ENCODE peak calls at places on chromosomes 3 and 15, in nine cellular contexts. M is frontal cortex; E is naive thymus-derived CD4-positive, alpha-beta T cell; Y is cerebellum; L is effector memory CD4-positive, alpha-beta T cell; V is NCI-H345; W is stimulated activated CD8-positive, alpha-beta memory T cell treated with anti-CD3 and anti-CD28 coated beads, Interleukin-2, amount 100 ng/mL, for 48 hours; D is NCI-H460; T is NCI-H2081. B is an unnamed sample.

GRCh38 chr3:100756441-100756840 is 47.1 kb downstream of the TFG start:
- DNase-seq in M (no peak), E (no peak), Y (peak; percentile 52), L (no peak), V (no peak), W (no peak), D (no peak), T (no peak), B (no peak)

GRCh38 chr3:156449712-156450574 is 105.0 kb downstream of the SSR3 start:
- DNase-seq in M (peak; percentile 12), E (no peak), Y (peak; percentile 32), L (no peak), V (peak; percentile 10), W (no peak), D (peak; percentile 17), T (peak; percentile 41), B (peak; percentile 19)

GRCh38 chr15:67082007-67082536 is 16.7 kb downstream of the SMAD3 start:
- DNase-seq in M (no peak), E (peak; percentile 70), Y (no peak), L (peak; percentile 53), V (no peak), W (no peak), D (no peak), T (no peak), B (no peak)

GRCh38 chr15:85726446-85726845 is 68.3 kb downstream of the KLHL25 start:
- DNase-seq in M (no peak), E (no peak), Y (no peak), L (no peak), V (no peak), W (no peak), D (no peak), T (no peak), B (no peak)

GRCh38 chr15:100692259-100692658 is 89.9 kb downstream of the ASB7 start:
- DNase-seq in M (no peak), E (no peak), Y (no peak), L (no peak), V (no peak), W (no peak), D (no peak), T (no peak), B (no peak)

GRCh38 chr3:69425249-69425648 is 39.4 kb upstream of the FRMD4B start:
- DNase-seq in M (peak; percentile 18), E (peak; percentile 19), Y (no peak), L (no peak), V (peak; percentile 3), W (no peak), D (no peak), T (no peak), B (peak; percentile 3)

GRCh38 chr3:78888650-78889049 is 879.1 kb downstream of the ROBO1 start:
- DNase-seq in M (no peak), E (no peak), Y (no peak), L (no peak), V (no peak), W (no peak), D (no peak), T (no peak), B (no peak)

GRCh38 chr3:162175145-162175544 is 678.5 kb downstream of the OTOL1 start:
- DNase-seq in M (no peak), E (no peak), Y (no peak), L (no peak), V (no peak), W (no peak), D (no peak), T (no peak), B (no peak)

GRCh38 chr3:112604536-112604935 is 36.4 kb downstream of the CCDC80 start:
- DNase-seq in M (no peak), E (no peak), Y (no peak), L (no peak), V (no peak), W (no peak), D (no peak), T (no peak), B (no peak)

GRCh38 chr3:89851974-89852621 is 744.7 kb downstream of the EPHA3 start:
- DNase-seq in M (no peak), E (no peak), Y (no peak), L (no peak), V (peak; percentile 0), W (no peak), D (peak; percentile 27), T (peak; percentile 15), B (no peak)

GRCh38 chr3:171811059-171811912 is 1.0 kb upstream of the PLD1 start:
- DNase-seq in M (no peak), E (no peak), Y (no peak), L (no peak), V (no peak), W (no peak), D (peak; percentile 97), T (no peak), B (no peak)

GRCh38 chr3:16482770-16483531 is 30.5 kb downstream of the RFTN1 start:
- DNase-seq in M (no peak), E (peak; percentile 36), Y (no peak), L (no peak), V (peak; percentile 79), W (no peak), D (no peak), T (peak; percentile 60), B (no peak)

GRCh38 chr3:161890147-161890625 is 393.6 kb downstream of the OTOL1 start:
- DNase-seq in M (no peak), E (no peak), Y (no peak), L (no peak), V (no peak), W (no peak), D (peak; percentile 48), T (no peak), B (no peak)

GRCh38 chr15:57565326-57565725 is 26.4 kb upstream of the MYZAP start:
- DNase-seq in M (no peak), E (peak; percentile 72), Y (no peak), L (peak; percentile 35), V (peak; percentile 17), W (no peak), D (no peak), T (no peak), B (no peak)

GRCh38 chr3:196501316-196502064 is 2.1 kb downstream of the RNF168 start:
- DNase-seq in M (no peak), E (no peak), Y (no peak), L (no peak), V (peak; percentile 21), W (no peak), D (no peak), T (no peak), B (no peak)

GRCh38 chr3:114453296-114453888 is 159.6 kb downstream of the TIGIT start:
- DNase-seq in M (no peak), E (no peak), Y (no peak), L (no peak), V (no peak), W (no peak), D (no peak), T (no peak), B (peak; percentile 39)

GRCh38 chr15:69298697-69299441 is at the start of gene PAQR5:
- DNase-seq in M (peak; percentile 61), E (no peak), Y (peak; percentile 19), L (no peak), V (peak; percentile 50), W (no peak), D (no peak), T (peak; percentile 22), B (peak; percentile 37)

GRCh38 chr3:48564022-48564421 is 441 bp upstream of the UCN2 start:
- DNase-seq in M (peak; percentile 82), E (no peak), Y (no peak), L (no peak), V (no peak), W (peak; percentile 39), D (peak; percentile 8), T (no peak), B (no peak)

GRCh38 chr3:181782306-181782924 is 70.7 kb downstream of the SOX2 start:
- DNase-seq in M (no peak), E (no peak), Y (no peak), L (no peak), V (no peak), W (no peak), D (peak; percentile 36), T (no peak), B (no peak)

GRCh38 chr15:78321041-78321570 is 19.0 kb upstream of the CRABP1 start:
- DNase-seq in M (no peak), E (no peak), Y (no peak), L (no peak), V (no peak), W (no peak), D (no peak), T (no peak), B (no peak)

GRCh38 chr3:45273681-45274515 is 47.8 kb upstream of the TMEM158 start:
- DNase-seq in M (no peak), E (no peak), Y (no peak), L (no peak), V (peak; percentile 4), W (no peak), D (peak; percentile 46), T (no peak), B (no peak)

GRCh38 chr3:107687182-107687581 is 164.4 kb downstream of the BBX start:
- DNase-seq in M (no peak), E (no peak), Y (no peak), L (no peak), V (no peak), W (no peak), D (no peak), T (no peak), B (no peak)

GRCh38 chr3:172107403-172107802 is 68.0 kb downstream of the FNDC3B start:
- DNase-seq in M (no peak), E (peak; percentile 61), Y (no peak), L (peak; percentile 31), V (no peak), W (peak; percentile 18), D (no peak), T (no peak), B (no peak)

GRCh38 chr15:85517086-85517485 is 136.7 kb downstream of the AKAP13 start:
- DNase-seq in M (no peak), E (no peak), Y (no peak), L (no peak), V (no peak), W (no peak), D (no peak), T (no peak), B (no peak)